ENCODE peak calls at places on chromosomes 2 and 18, in ten cellular contexts. One of them, this sample, is unnamed.

GRCh38 chr2:224901121-224901676 is 141.1 kb downstream of the DOCK10 start:
- DNase-seq in MG63: no peak
- DNase-seq in left ventricle myocardium inferior: no peak
- DNase-seq in brain microvascular endothelial cell: no peak
- DNase-seq in HCT116: no peak
- DNase-seq in A549: no peak
- DNase-seq in adipocyte: no peak
- DNase-seq in uterus: no peak
- DNase-seq in CD8-positive, alpha-beta T cell: no peak
- DNase-seq in tibial nerve: no peak
- DNase-seq in this sample: no peak

GRCh38 chr2:191013876-191014652 is at the start of gene STAT1:
- DNase-seq in MG63: peak; percentile 93
- DNase-seq in left ventricle myocardium inferior: peak; percentile 94
- DNase-seq in brain microvascular endothelial cell: peak; percentile 88
- DNase-seq in HCT116: peak; percentile 65
- DNase-seq in A549: peak; percentile 90
- DNase-seq in adipocyte: peak; percentile 98
- DNase-seq in uterus: peak; percentile 96
- DNase-seq in CD8-positive, alpha-beta T cell: peak; percentile 98
- DNase-seq in tibial nerve: peak; percentile 86
- DNase-seq in this sample: peak; percentile 94

GRCh38 chr2:73985318-73986084 is 791 bp downstream of the TET3 start:
- DNase-seq in MG63: no peak
- DNase-seq in left ventricle myocardium inferior: peak; percentile 44
- DNase-seq in brain microvascular endothelial cell: no peak
- DNase-seq in HCT116: no peak
- DNase-seq in A549: peak; percentile 36
- DNase-seq in adipocyte: peak; percentile 68
- DNase-seq in uterus: peak; percentile 50
- DNase-seq in CD8-positive, alpha-beta T cell: peak; percentile 69
- DNase-seq in tibial nerve: no peak
- DNase-seq in this sample: peak; percentile 42

GRCh38 chr2:112155331-112156151 is 17.4 kb downstream of the FBLN7 start:
- DNase-seq in MG63: peak; percentile 26
- DNase-seq in left ventricle myocardium inferior: no peak
- DNase-seq in brain microvascular endothelial cell: no peak
- DNase-seq in HCT116: no peak
- DNase-seq in A549: no peak
- DNase-seq in adipocyte: no peak
- DNase-seq in uterus: no peak
- DNase-seq in CD8-positive, alpha-beta T cell: peak; percentile 74
- DNase-seq in tibial nerve: no peak
- DNase-seq in this sample: no peak

GRCh38 chr2:64646007-64646880 is 7.5 kb downstream of the SERTAD2 start:
- DNase-seq in MG63: peak; percentile 62
- DNase-seq in left ventricle myocardium inferior: peak; percentile 89
- DNase-seq in brain microvascular endothelial cell: peak; percentile 60
- DNase-seq in HCT116: peak; percentile 64
- DNase-seq in A549: peak; percentile 83
- DNase-seq in adipocyte: peak; percentile 91
- DNase-seq in uterus: peak; percentile 85
- DNase-seq in CD8-positive, alpha-beta T cell: peak; percentile 93
- DNase-seq in tibial nerve: peak; percentile 88
- DNase-seq in this sample: peak; percentile 81

GRCh38 chr2:24515335-24515734 is 24.3 kb downstream of the NCOA1 start:
- DNase-seq in MG63: peak; percentile 70
- DNase-seq in left ventricle myocardium inferior: no peak
- DNase-seq in brain microvascular endothelial cell: peak; percentile 24
- DNase-seq in HCT116: no peak
- DNase-seq in A549: peak; percentile 31
- DNase-seq in adipocyte: no peak
- DNase-seq in uterus: no peak
- DNase-seq in CD8-positive, alpha-beta T cell: no peak
- DNase-seq in tibial nerve: no peak
- DNase-seq in this sample: no peak

GRCh38 chr2:240622631-240623235 is 2.5 kb upstream of the GPR35 start:
- DNase-seq in MG63: no peak
- DNase-seq in left ventricle myocardium inferior: peak; percentile 18
- DNase-seq in brain microvascular endothelial cell: no peak
- DNase-seq in HCT116: no peak
- DNase-seq in A549: no peak
- DNase-seq in adipocyte: no peak
- DNase-seq in uterus: no peak
- DNase-seq in CD8-positive, alpha-beta T cell: peak; percentile 83
- DNase-seq in tibial nerve: no peak
- DNase-seq in this sample: no peak

GRCh38 chr2:231530099-231531085 is at the start of gene NMUR1:
- DNase-seq in MG63: peak; percentile 48
- DNase-seq in left ventricle myocardium inferior: peak; percentile 74
- DNase-seq in brain microvascular endothelial cell: no peak
- DNase-seq in HCT116: peak; percentile 19
- DNase-seq in A549: peak; percentile 52
- DNase-seq in adipocyte: peak; percentile 67
- DNase-seq in uterus: peak; percentile 51
- DNase-seq in CD8-positive, alpha-beta T cell: peak; percentile 85
- DNase-seq in tibial nerve: peak; percentile 29
- DNase-seq in this sample: peak; percentile 37

GRCh38 chr2:38149533-38149932 is 73.6 kb upstream of the CYP1B1 start:
- DNase-seq in MG63: no peak
- DNase-seq in left ventricle myocardium inferior: no peak
- DNase-seq in brain microvascular endothelial cell: no peak
- DNase-seq in HCT116: no peak
- DNase-seq in A549: no peak
- DNase-seq in adipocyte: no peak
- DNase-seq in uterus: no peak
- DNase-seq in CD8-positive, alpha-beta T cell: no peak
- DNase-seq in tibial nerve: no peak
- DNase-seq in this sample: no peak

GRCh38 chr2:226891780-226892590 is 56.1 kb downstream of the RHBDD1 start:
- DNase-seq in MG63: no peak
- DNase-seq in left ventricle myocardium inferior: no peak
- DNase-seq in brain microvascular endothelial cell: peak; percentile 66
- DNase-seq in HCT116: no peak
- DNase-seq in A549: no peak
- DNase-seq in adipocyte: peak; percentile 92
- DNase-seq in uterus: no peak
- DNase-seq in CD8-positive, alpha-beta T cell: no peak
- DNase-seq in tibial nerve: no peak
- DNase-seq in this sample: no peak

GRCh38 chr2:98039085-98039756 is 43.5 kb upstream of the TMEM131 start:
- DNase-seq in MG63: no peak
- DNase-seq in left ventricle myocardium inferior: no peak
- DNase-seq in brain microvascular endothelial cell: no peak
- DNase-seq in HCT116: no peak
- DNase-seq in A549: no peak
- DNase-seq in adipocyte: no peak
- DNase-seq in uterus: no peak
- DNase-seq in CD8-positive, alpha-beta T cell: no peak
- DNase-seq in tibial nerve: no peak
- DNase-seq in this sample: peak; percentile 37

GRCh38 chr2:164257794-164258193 is 363.5 kb downstream of the GRB14 start:
- DNase-seq in MG63: peak; percentile 49
- DNase-seq in left ventricle myocardium inferior: no peak
- DNase-seq in brain microvascular endothelial cell: no peak
- DNase-seq in HCT116: no peak
- DNase-seq in A549: no peak
- DNase-seq in adipocyte: peak; percentile 44
- DNase-seq in uterus: no peak
- DNase-seq in CD8-positive, alpha-beta T cell: no peak
- DNase-seq in tibial nerve: no peak
- DNase-seq in this sample: no peak

GRCh38 chr18:272650-273049 is 4.8 kb upstream of the THOC1 start:
- DNase-seq in MG63: no peak
- DNase-seq in left ventricle myocardium inferior: no peak
- DNase-seq in brain microvascular endothelial cell: no peak
- DNase-seq in HCT116: no peak
- DNase-seq in A549: no peak
- DNase-seq in adipocyte: no peak
- DNase-seq in uterus: no peak
- DNase-seq in CD8-positive, alpha-beta T cell: no peak
- DNase-seq in tibial nerve: no peak
- DNase-seq in this sample: no peak

GRCh38 chr2:209563453-209563852 is 139.6 kb downstream of the MAP2 start:
- DNase-seq in MG63: no peak
- DNase-seq in left ventricle myocardium inferior: no peak
- DNase-seq in brain microvascular endothelial cell: no peak
- DNase-seq in HCT116: no peak
- DNase-seq in A549: no peak
- DNase-seq in adipocyte: no peak
- DNase-seq in uterus: no peak
- DNase-seq in CD8-positive, alpha-beta T cell: no peak
- DNase-seq in tibial nerve: no peak
- DNase-seq in this sample: no peak

GRCh38 chr2:240433973-240434727 is 1.3 kb upstream of the GPC1 start:
- DNase-seq in MG63: peak; percentile 91
- DNase-seq in left ventricle myocardium inferior: peak; percentile 16
- DNase-seq in brain microvascular endothelial cell: peak; percentile 92
- DNase-seq in HCT116: peak; percentile 81
- DNase-seq in A549: peak; percentile 84
- DNase-seq in adipocyte: peak; percentile 86
- DNase-seq in uterus: peak; percentile 79
- DNase-seq in CD8-positive, alpha-beta T cell: no peak
- DNase-seq in tibial nerve: no peak
- DNase-seq in this sample: peak; percentile 57

GRCh38 chr18:41745166-41746049 is 209.6 kb upstream of the PIK3C3 start:
- DNase-seq in MG63: peak; percentile 22
- DNase-seq in left ventricle myocardium inferior: peak; percentile 16
- DNase-seq in brain microvascular endothelial cell: peak; percentile 41
- DNase-seq in HCT116: no peak
- DNase-seq in A549: peak; percentile 22
- DNase-seq in adipocyte: peak; percentile 86
- DNase-seq in uterus: no peak
- DNase-seq in CD8-positive, alpha-beta T cell: no peak
- DNase-seq in tibial nerve: no peak
- DNase-seq in this sample: no peak

GRCh38 chr2:60075048-60075447 is 478.4 kb downstream of the BCL11A start:
- DNase-seq in MG63: no peak
- DNase-seq in left ventricle myocardium inferior: no peak
- DNase-seq in brain microvascular endothelial cell: no peak
- DNase-seq in HCT116: no peak
- DNase-seq in A549: no peak
- DNase-seq in adipocyte: no peak
- DNase-seq in uterus: no peak
- DNase-seq in CD8-positive, alpha-beta T cell: no peak
- DNase-seq in tibial nerve: no peak
- DNase-seq in this sample: no peak

GRCh38 chr2:212539145-212539880 is 711 bp upstream of the ERBB4 start:
- DNase-seq in MG63: peak; percentile 54
- DNase-seq in left ventricle myocardium inferior: peak; percentile 64
- DNase-seq in brain microvascular endothelial cell: no peak
- DNase-seq in HCT116: no peak
- DNase-seq in A549: no peak
- DNase-seq in adipocyte: peak; percentile 71
- DNase-seq in uterus: no peak
- DNase-seq in CD8-positive, alpha-beta T cell: no peak
- DNase-seq in tibial nerve: peak; percentile 43
- DNase-seq in this sample: peak; percentile 80

GRCh38 chr2:197197808-197198409 is 112.7 kb downstream of the ANKRD44 start:
- DNase-seq in MG63: no peak
- DNase-seq in left ventricle myocardium inferior: no peak
- DNase-seq in brain microvascular endothelial cell: no peak
- DNase-seq in HCT116: no peak
- DNase-seq in A549: no peak
- DNase-seq in adipocyte: no peak
- DNase-seq in uterus: no peak
- DNase-seq in CD8-positive, alpha-beta T cell: no peak
- DNase-seq in tibial nerve: no peak
- DNase-seq in this sample: no peak
- H3K4me3 ChIP-seq in MG63: no peak overlapping the region
- H3K4me3 ChIP-seq in left ventricle myocardium inferior: no peak overlapping the region
- H3K4me3 ChIP-seq in brain microvascular endothelial cell: no peak overlapping the region
- H3K4me3 ChIP-seq in HCT116: no peak overlapping the region
- H3K4me3 ChIP-seq in A549: no peak overlapping the region
- H3K4me3 ChIP-seq in adipocyte: no peak overlapping the region
- H3K4me3 ChIP-seq in uterus: no peak overlapping the region
- H3K4me3 ChIP-seq in CD8-positive, alpha-beta T cell: peak overlapping the region; percentile 47
- H3K4me3 ChIP-seq in tibial nerve: no peak overlapping the region
- H3K4me3 ChIP-seq in this sample: no peak overlapping the region

DNA sequence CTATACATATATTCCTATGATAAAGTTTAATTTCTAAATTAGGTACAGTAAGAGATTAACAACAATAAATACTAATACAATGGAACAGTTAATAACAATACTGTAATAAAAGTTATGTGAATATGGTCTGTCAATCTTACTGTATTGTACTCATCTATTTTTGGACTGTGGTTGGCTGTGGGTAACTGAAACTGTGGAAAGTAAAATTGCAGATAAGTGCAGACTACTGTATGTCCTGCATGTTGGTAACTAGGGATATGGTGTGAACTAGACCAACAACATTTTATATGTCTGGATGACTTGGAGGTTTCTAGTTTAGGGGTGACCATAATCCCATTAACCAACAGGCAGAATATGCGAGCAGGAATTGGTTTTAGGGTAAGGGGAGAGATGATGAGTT is 23.3 kb downstream of the PHLPP1 start:
- DNase-seq in MG63: no peak
- DNase-seq in left ventricle myocardium inferior: no peak
- DNase-seq in brain microvascular endothelial cell: no peak
- DNase-seq in HCT116: no peak
- DNase-seq in A549: no peak
- DNase-seq in adipocyte: no peak
- DNase-seq in uterus: no peak
- DNase-seq in CD8-positive, alpha-beta T cell: no peak
- DNase-seq in tibial nerve: no peak
- DNase-seq in this sample: no peak
- H3K4me3 ChIP-seq in MG63: no peak overlapping the region
- H3K4me3 ChIP-seq in left ventricle myocardium inferior: no peak overlapping the region
- H3K4me3 ChIP-seq in brain microvascular endothelial cell: no peak overlapping the region
- H3K4me3 ChIP-seq in HCT116: no peak overlapping the region
- H3K4me3 ChIP-seq in A549: no peak overlapping the region
- H3K4me3 ChIP-seq in adipocyte: no peak overlapping the region
- H3K4me3 ChIP-seq in uterus: no peak overlapping the region
- H3K4me3 ChIP-seq in CD8-positive, alpha-beta T cell: no peak overlapping the region
- H3K4me3 ChIP-seq in tibial nerve: no peak overlapping the region
- H3K4me3 ChIP-seq in this sample: no peak overlapping the region

GRCh38 chr2:174492963-174493431 is 6.2 kb upstream of the GPR155 start:
- DNase-seq in MG63: no peak
- DNase-seq in left ventricle myocardium inferior: no peak
- DNase-seq in brain microvascular endothelial cell: no peak
- DNase-seq in HCT116: no peak
- DNase-seq in A549: no peak
- DNase-seq in adipocyte: no peak
- DNase-seq in uterus: no peak
- DNase-seq in CD8-positive, alpha-beta T cell: peak; percentile 74
- DNase-seq in tibial nerve: no peak
- DNase-seq in this sample: no peak
- H3K4me3 ChIP-seq in MG63: no peak overlapping the region
- H3K4me3 ChIP-seq in left ventricle myocardium inferior: peak overlapping the region; percentile 2
- H3K4me3 ChIP-seq in brain microvascular endothelial cell: no peak overlapping the region
- H3K4me3 ChIP-seq in HCT116: no peak overlapping the region
- H3K4me3 ChIP-seq in A549: no peak overlapping the region
- H3K4me3 ChIP-seq in adipocyte: no peak overlapping the region
- H3K4me3 ChIP-seq in uterus: no peak overlapping the region
- H3K4me3 ChIP-seq in CD8-positive, alpha-beta T cell: peak overlapping the region; percentile 27
- H3K4me3 ChIP-seq in tibial nerve: no peak overlapping the region
- H3K4me3 ChIP-seq in this sample: no peak overlapping the region

DNA sequence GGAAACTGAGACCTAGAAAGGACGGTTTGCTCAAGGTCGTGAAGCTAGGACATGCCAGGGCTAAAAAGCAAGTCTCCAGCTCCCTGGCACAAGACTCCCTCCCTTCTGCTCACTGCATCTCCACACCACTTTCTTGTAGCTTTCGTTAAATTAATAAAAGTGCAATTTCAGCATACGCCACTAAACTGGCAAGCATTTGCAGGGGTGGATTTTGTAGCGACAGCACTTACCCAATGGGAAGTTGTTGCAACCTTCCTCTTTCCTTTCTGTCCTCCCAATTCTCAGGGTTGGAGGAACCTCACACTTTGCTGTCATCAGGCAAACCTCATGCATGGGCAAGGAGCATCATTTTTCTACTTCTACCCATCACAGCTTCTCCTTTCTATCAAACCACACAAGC is 7.4 kb upstream of the RHOB start:
- DNase-seq in MG63: no peak
- DNase-seq in left ventricle myocardium inferior: no peak
- DNase-seq in brain microvascular endothelial cell: no peak
- DNase-seq in HCT116: no peak
- DNase-seq in A549: peak; percentile 42
- DNase-seq in adipocyte: no peak
- DNase-seq in uterus: no peak
- DNase-seq in CD8-positive, alpha-beta T cell: no peak
- DNase-seq in tibial nerve: peak; percentile 5
- DNase-seq in this sample: peak; percentile 48
- H3K4me3 ChIP-seq in MG63: no peak overlapping the region
- H3K4me3 ChIP-seq in left ventricle myocardium inferior: no peak overlapping the region
- H3K4me3 ChIP-seq in brain microvascular endothelial cell: no peak overlapping the region
- H3K4me3 ChIP-seq in HCT116: no peak overlapping the region
- H3K4me3 ChIP-seq in A549: peak overlapping the region; percentile 4
- H3K4me3 ChIP-seq in adipocyte: no peak overlapping the region
- H3K4me3 ChIP-seq in uterus: no peak overlapping the region
- H3K4me3 ChIP-seq in CD8-positive, alpha-beta T cell: no peak overlapping the region
- H3K4me3 ChIP-seq in tibial nerve: no peak overlapping the region
- H3K4me3 ChIP-seq in this sample: no peak overlapping the region